ENCODE peak calls at places on chromosomes 3 and 15, in nine cellular contexts. G, F, Q, E, L, C, B, A and W are unnamed samples.
A peak's percentile ranks its signal among the peaks of the same experiment; 100 is the strongest.

GRCh38 chr15:62972814-62973213 is 69.7 kb upstream of the TPM1 start:
- DNase-seq in F (peak; percentile 84), L (no peak), A (no peak), C (peak; percentile 35), B (no peak), Q (no peak), E (no peak), G (no peak), W (no peak)

GRCh38 chr15:82572311-82572710 is 32.1 kb upstream of the RPS17 start:
- DNase-seq in A (no peak), F (peak; percentile 35), Q (no peak), E (peak; percentile 70), C (no peak), B (peak; percentile 5), L (no peak), G (peak; percentile 30), W (no peak)

GRCh38 chr15:85704021-85704420 is 90.7 kb downstream of the KLHL25 start:
- DNase-seq in G (no peak), B (no peak), L (no peak), A (no peak), E (no peak), F (peak; percentile 42), Q (no peak), C (no peak), W (no peak)

GRCh38 chr3:22977042-22977441 is 226.1 kb upstream of the UBE2E2 start:
- DNase-seq in A (no peak), G (no peak), E (no peak), L (no peak), F (no peak), Q (no peak), B (no peak), C (no peak), W (no peak)

GRCh38 chr3:135368781-135369180 is 573.7 kb downstream of the EPHB1 start:
- DNase-seq in Q (no peak), L (no peak), B (no peak), G (no peak), A (no peak), E (no peak), C (no peak), F (no peak), W (no peak)

GRCh38 chr3:65348596-65348995 is 660.8 kb upstream of the ADAMTS9 start:
- DNase-seq in C (peak; percentile 84), F (peak; percentile 76), A (no peak), B (no peak), G (peak; percentile 61), L (no peak), E (no peak), Q (no peak), W (no peak)

GRCh38 chr3:32249184-32249782 is 10.8 kb downstream of the CMTM8 start:
- DNase-seq in F (peak; percentile 91), B (no peak), Q (no peak), C (peak; percentile 94), L (no peak), A (no peak), G (peak; percentile 62), E (no peak), W (no peak)

GRCh38 chr3:55899887-55900286 is 412.8 kb upstream of the WNT5A start:
- DNase-seq in L (no peak), B (no peak), F (no peak), Q (no peak), A (no peak), E (no peak), G (no peak), C (no peak), W (no peak)

GRCh38 chr3:25420885-25421284 is 7.2 kb upstream of the RARB start:
- DNase-seq in C (no peak), G (no peak), B (no peak), L (no peak), E (no peak), A (no peak), Q (no peak), F (no peak), W (no peak)

GRCh38 chr3:24751020-24751419 is 256.4 kb upstream of the THRB start:
- DNase-seq in E (no peak), Q (no peak), C (no peak), G (no peak), B (no peak), F (no peak), A (no peak), L (no peak), W (no peak)

GRCh38 chr15:54017911-54018310 is 39.7 kb downstream of the UNC13C start:
- DNase-seq in E (no peak), L (no peak), Q (no peak), G (no peak), F (no peak), A (no peak), B (no peak), C (no peak), W (no peak)

GRCh38 chr3:3800685-3801509 is 1.7 kb downstream of the LRRN1 start:
- DNase-seq in L (peak; percentile 77), F (no peak), Q (no peak), E (no peak), C (no peak), G (peak; percentile 14), A (no peak), B (no peak), W (no peak)

GRCh38 chr15:62389887-62390792 is 225.1 kb upstream of the C2CD4B start:
- DNase-seq in F (peak; percentile 93), G (peak; percentile 95), Q (peak; percentile 42), B (peak; percentile 67), E (peak; percentile 71), L (peak; percentile 86), C (peak; percentile 34), A (peak; percentile 18), W (no peak)

GRCh38 chr3:72951259-72951722 is 45.3 kb upstream of the PPP4R2 start:
- DNase-seq in F (no peak), L (no peak), B (no peak), E (no peak), Q (no peak), G (no peak), A (no peak), C (no peak), W (no peak)

GRCh38 chr15:52689562-52689961 is 10.4 kb upstream of the ATOSA start:
- DNase-seq in A (no peak), L (no peak), F (no peak), C (no peak), Q (no peak), B (no peak), E (no peak), G (no peak), W (no peak)

GRCh38 chr15:53213336-53213735 is 423.2 kb upstream of the ONECUT1 start:
- DNase-seq in A (no peak), Q (no peak), C (no peak), B (no peak), F (no peak), L (no peak), E (no peak), G (no peak), W (no peak)

GRCh38 chr3:196707566-196707965 is 4.5 kb downstream of the CEP19 start:
- DNase-seq in B (no peak), G (no peak), C (no peak), L (no peak), F (no peak), A (no peak), E (no peak), Q (no peak), W (no peak)

GRCh38 chr3:19881852-19882251 is 52.2 kb downstream of the EFHB start:
- DNase-seq in E (no peak), C (no peak), Q (no peak), G (no peak), A (no peak), L (no peak), F (no peak), B (no peak), W (no peak)